ENCODE peak calls at places on chromosomes 3 and 15, in four cellular contexts. C is spleen; T is prostate gland; K is CD8-positive, alpha-beta T cell. G is an unnamed sample.

GRCh38 chr15:48190932-48191573 is 412 bp upstream of the CTXN2 start:
- DNase-seq in T (peak), C (no peak), K (no peak), G (peak)

GRCh38 chr3:71130516-71131384 is 452.8 kb downstream of the FOXP1 start:
- DNase-seq in C (peak), K (peak), T (peak), G (peak)

GRCh38 chr3:79872483-79872882 is 104.7 kb upstream of the ROBO1 start:
- DNase-seq in T (peak), K (no peak), C (no peak), G (no peak)

GRCh38 chr3:71581981-71582611 is 1.4 kb downstream of the FOXP1 start:
- DNase-seq in T (peak), K (peak), C (peak), G (peak)

GRCh38 chr15:68730491-68731317 is 90.0 kb downstream of the ANP32A start:
- DNase-seq in C (no peak), T (peak), K (peak), G (peak)

GRCh38 chr15:60390231-60390630 is 7.6 kb downstream of the ANXA2 start:
- DNase-seq in K (no peak), C (no peak), T (no peak), G (no peak)

GRCh38 chr15:78093242-78094020 is 1.1 kb downstream of the SH2D7 start:
- DNase-seq in C (no peak), K (no peak), T (no peak), G (no peak)

GRCh38 chr15:78951841-78952238 is 7.0 kb upstream of the CTSH start:
- DNase-seq in T (no peak), C (no peak), K (no peak), G (no peak)

GRCh38 chr3:187811580-187812250 is 66.4 kb upstream of the BCL6 start:
- DNase-seq in T (no peak), K (no peak), C (no peak), G (no peak)

GRCh38 chr3:63652066-63652725 is at the start of gene SNTN:
- DNase-seq in C (no peak), T (no peak), K (no peak), G (no peak)

GRCh38 chr3:196207833-196208607 is 3.2 kb downstream of the ZDHHC19 start:
- DNase-seq in K (peak), C (peak), T (no peak), G (peak)

GRCh38 chr15:77632760-77633133 is at the start of gene LINGO1:
- DNase-seq in C (no peak), K (no peak), T (no peak), G (no peak)

GRCh38 chr15:70580286-70580685 is 183.1 kb downstream of the UACA start:
- DNase-seq in K (peak), T (no peak), C (no peak), G (no peak)

GRCh38 chr15:76945494-76945893 is 13.9 kb downstream of the RCN2 start:
- DNase-seq in K (no peak), T (no peak), C (no peak), G (no peak)

GRCh38 chr15:63946524-63947065 is 99.7 kb downstream of the DAPK2 start:
- DNase-seq in K (peak), T (no peak), C (no peak), G (no peak)

GRCh38 chr3:146469206-146470017 is at the start of gene PLSCR2:
- DNase-seq in K (peak), C (peak), T (peak), G (peak)

GRCh38 chr3:141793476-141794260 is 30.5 kb downstream of the GRK7 start:
- DNase-seq in K (no peak), T (no peak), C (no peak), G (no peak)

GRCh38 chr3:41288785-41289184 is 89.5 kb downstream of the CTNNB1 start:
- DNase-seq in T (no peak), K (no peak), C (no peak), G (no peak)

GRCh38 chr15:49990835-49991540 is 128.0 kb downstream of the ATP8B4 start:
- DNase-seq in K (no peak), C (no peak), T (no peak), G (no peak)

GRCh38 chr3:176848431-176849214 is 348.7 kb downstream of the TBL1XR1 start:
- DNase-seq in K (no peak), C (no peak), T (no peak), G (no peak)

GRCh38 chr3:29822051-29822450 is 541.2 kb downstream of the RBMS3 start:
- DNase-seq in K (no peak), T (no peak), C (no peak), G (no peak)

GRCh38 chr3:175585898-175586297 is 726.8 kb downstream of the NAALADL2 start:
- DNase-seq in K (no peak), T (no peak), C (no peak), G (no peak)

GRCh38 chr3:20054549-20054987 is 14.3 kb downstream of the KAT2B start:
- DNase-seq in K (peak), C (peak), T (peak), G (no peak)

GRCh38 chr15:70042553-70043214 is 55.0 kb downstream of the TLE3 start:
- DNase-seq in T (no peak), C (no peak), K (no peak), G (no peak)

GRCh38 chr3:58495101-58495500 is 3.2 kb downstream of the KCTD6 start:
- DNase-seq in K (no peak), T (no peak), C (no peak), G (no peak)

GRCh38 chr15:53328341-53328740 is 431.1 kb downstream of the WDR72 start:
- DNase-seq in T (no peak), K (no peak), C (no peak), G (no peak)

GRCh38 chr3:135271562-135272290 is 476.7 kb downstream of the EPHB1 start:
- DNase-seq in C (no peak), T (no peak), K (no peak), G (no peak)

GRCh38 chr3:127770671-127771370 is 51.5 kb downstream of the MGLL start:
- DNase-seq in K (no peak), C (peak), T (no peak), G (no peak)

GRCh38 chr15:75884041-75884440 is 19.6 kb upstream of the FBXO22 start:
- DNase-seq in T (no peak), C (no peak), K (no peak), G (no peak)

GRCh38 chr3:32380097-32380496 is 11.6 kb upstream of the CMTM7 start:
- DNase-seq in T (no peak), C (no peak), K (no peak), G (no peak)

GRCh38 chr3:193928354-193929209 is 207.4 kb upstream of the HES1 start:
- DNase-seq in K (no peak), T (no peak), C (no peak), G (no peak)

GRCh38 chr15:50150851-50151250 is 31.1 kb upstream of the SLC27A2 start:
- DNase-seq in C (no peak), T (no peak), K (no peak), G (no peak)

GRCh38 chr3:46667657-46668056 is 25.8 kb downstream of the ALS2CL start:
- DNase-seq in K (no peak), T (no peak), C (peak), G (no peak)

GRCh38 chr3:13176445-13176844 is 103.2 kb upstream of the IQSEC1 start:
- DNase-seq in T (no peak), C (peak), K (no peak), G (no peak)

GRCh38 chr15:41332788-41333527 is at the start of gene NUSAP1:
- DNase-seq in K (no peak), T (no peak), C (peak), G (no peak)

GRCh38 chr15:55661431-55661830 is 73.3 kb upstream of the PYGO1 start:
- DNase-seq in C (no peak), T (no peak), K (no peak), G (no peak)

DNA sequence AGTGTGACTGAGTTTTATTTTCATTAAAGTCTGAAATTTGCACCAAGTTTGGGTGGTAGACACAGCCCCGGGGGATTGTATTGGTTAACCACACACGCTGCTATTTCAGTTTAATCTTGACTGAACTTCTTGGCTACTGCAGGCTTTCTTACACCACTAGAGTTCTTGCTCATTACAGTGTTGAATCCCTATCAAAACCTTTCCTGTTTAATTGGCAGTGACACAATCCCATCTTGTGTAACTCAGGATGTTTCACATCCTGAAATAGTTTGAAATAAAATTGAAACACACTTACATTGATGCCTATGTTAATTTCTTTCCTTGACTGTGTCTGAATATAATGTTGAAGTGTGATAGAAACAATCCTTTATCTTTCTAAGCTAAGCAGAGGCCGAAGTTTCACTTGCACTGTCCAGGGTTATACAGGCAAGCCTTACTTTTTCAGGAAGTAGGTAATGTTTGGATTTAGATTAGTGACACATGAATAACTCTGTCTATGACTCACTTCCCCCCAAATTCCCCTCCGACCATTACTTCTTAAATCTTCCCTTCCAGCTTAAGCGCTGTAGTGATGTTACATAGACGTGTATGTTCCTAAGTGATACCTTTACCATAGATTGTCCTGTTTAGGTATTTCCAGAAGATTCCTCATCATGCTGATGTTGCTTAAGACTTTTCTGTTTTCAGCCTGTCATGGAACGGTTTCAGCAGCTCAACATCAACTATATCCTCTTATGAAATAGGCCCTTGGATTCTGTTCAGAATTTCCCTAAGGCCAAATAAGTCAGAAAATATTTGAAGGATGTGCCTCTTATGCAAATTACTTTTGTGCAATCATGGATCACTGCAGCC is 16.8 kb downstream of the ATG7 start:
- DNase-seq in C (no peak), K (no peak), T (no peak), G (no peak)
- H3K4me3 ChIP-seq in C (peak), K (no peak), T (no peak), G (peak)

GRCh38 chr3:119571230-119571629 is 8.1 kb upstream of the ADPRH start:
- DNase-seq in K (no peak), C (no peak), T (no peak), G (no peak)

GRCh38 chr3:119569156-119569555 is 9.7 kb upstream of the CD80 start:
- DNase-seq in K (no peak), C (no peak), T (no peak), G (no peak)

GRCh38 chr3:119570229-119570628 is 9.1 kb upstream of the ADPRH start:
- DNase-seq in K (no peak), C (no peak), T (no peak), G (no peak)

GRCh38 chr3:119575507-119575906 is 3.8 kb upstream of the ADPRH start:
- DNase-seq in T (peak), K (no peak), C (no peak), G (no peak)

DNA sequence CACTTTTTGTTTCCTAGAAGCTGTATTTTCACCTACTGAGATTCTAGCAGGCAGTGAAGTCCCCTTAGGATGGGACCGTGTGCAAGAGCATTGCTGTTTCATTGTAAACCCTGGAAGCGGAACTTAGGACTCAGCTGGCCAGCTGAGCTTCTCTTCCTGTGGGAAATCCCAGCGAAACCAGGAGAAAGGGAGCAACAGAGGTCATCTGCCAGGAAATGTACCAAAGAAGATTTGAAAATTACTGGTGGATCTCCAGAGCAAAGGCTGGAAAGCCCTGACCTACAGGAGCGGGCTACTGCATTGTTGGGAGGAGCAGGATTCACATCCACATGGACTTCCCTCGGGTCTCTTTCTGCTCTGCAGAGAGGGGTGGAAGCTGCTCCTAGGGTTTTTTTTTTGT is 7.6 kb upstream of the ADPRH start:
- DNase-seq in K (no peak), T (no peak), C (no peak), G (no peak)
- H3K27ac ChIP-seq in K (no peak), T (no peak), C (no peak), G (peak)

DNA sequence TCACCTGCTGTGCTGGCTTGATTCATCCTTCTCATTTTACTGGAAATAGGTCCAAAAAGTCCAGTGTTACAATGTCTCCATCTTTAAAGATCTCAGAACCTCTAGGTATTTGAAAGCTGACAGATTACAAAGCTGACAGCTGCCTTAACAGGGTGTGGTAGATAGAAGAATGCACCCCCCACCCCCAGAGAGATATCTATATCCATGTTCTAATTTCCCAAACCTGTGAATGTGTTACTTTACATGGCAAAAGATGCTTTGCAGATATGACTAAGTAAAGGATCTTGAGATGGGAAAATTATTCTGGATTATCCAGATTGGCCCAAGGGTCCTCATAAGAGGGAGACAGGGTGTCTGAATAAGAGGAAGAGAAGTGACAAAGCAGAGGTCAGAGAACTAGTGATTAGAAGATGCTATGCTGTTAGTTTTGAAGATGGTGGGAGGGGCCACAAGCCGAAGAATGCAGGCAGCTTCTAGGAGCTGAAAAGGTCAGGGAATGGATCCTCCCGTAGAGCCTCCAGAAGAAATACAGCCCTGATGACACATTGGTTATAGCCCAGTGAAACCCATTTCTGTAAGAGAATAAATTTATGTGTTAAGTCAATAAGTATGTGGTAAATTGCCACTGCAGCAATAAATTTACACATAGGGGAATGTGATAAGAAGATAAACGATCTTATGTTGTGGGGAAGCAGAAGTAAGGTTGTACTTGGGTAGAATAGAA is 21.5 kb upstream of the FSTL1 start:
- DNase-seq in T (no peak), K (no peak), C (no peak), G (no peak)
- H3K4me3 ChIP-seq in T (no peak), K (no peak), C (no peak), G (no peak)

GRCh38 chr3:23594066-23594465 is 211.7 kb upstream of the UBE2E1 start:
- DNase-seq in C (no peak), T (no peak), K (no peak), G (no peak)
- H3K27ac ChIP-seq in C (no peak), T (no peak), K (no peak), G (no peak)

GRCh38 chr3:3800076-3800448 is 831 bp downstream of the LRRN1 start:
- DNase-seq in C (peak), T (peak), K (peak), G (no peak)
- H3K4me3 ChIP-seq in C (peak), T (peak), K (peak), G (peak)